ENCODE peak calls at places on chromosomes 12 and 14, in ten cellular contexts. V is Peyer's patch; P is fibroblast of the aortic adventitia; O is IMR-90; J is AG10803; E is coronary artery; D is fibroblast of lung; S is esophagus squamous epithelium; R is CD4-positive, alpha-beta T cell; A is foreskin fibroblast. G is an unnamed sample.
A peak's percentile ranks its signal among the peaks of the same experiment; 100 is the strongest.

GRCh38 chr14:91714805-91715204 is 17.1 kb downstream of the CATSPERB start:
- DNase-seq in V (no peak), P (no peak), O (no peak), J (no peak), E (no peak), D (no peak), S (no peak), R (no peak), A (no peak), G (no peak)

GRCh38 chr14:24634158-24634557 is at the start of gene GZMB:
- DNase-seq in V (no peak), P (no peak), O (peak; percentile 14), J (no peak), E (no peak), D (no peak), S (no peak), R (peak; percentile 4), A (no peak), G (peak; percentile 12)

GRCh38 chr12:46946137-46946536 is 120.3 kb upstream of the SLC38A4 start:
- DNase-seq in V (no peak), P (no peak), O (peak; percentile 95), J (peak; percentile 58), E (no peak), D (no peak), S (no peak), R (no peak), A (peak; percentile 82), G (peak; percentile 74)

GRCh38 chr12:43444940-43445564 is 107.0 kb downstream of the ADAMTS20 start:
- DNase-seq in V (no peak), P (peak; percentile 74), O (peak; percentile 59), J (peak; percentile 60), E (no peak), D (peak; percentile 72), S (no peak), R (peak; percentile 13), A (peak; percentile 77), G (peak; percentile 70)

GRCh38 chr14:21219561-21220111 is 49.6 kb downstream of the HNRNPC start:
- DNase-seq in V (no peak), P (no peak), O (no peak), J (peak; percentile 44), E (no peak), D (no peak), S (no peak), R (no peak), A (no peak), G (peak; percentile 38)

GRCh38 chr12:46217686-46218508 is 50.9 kb downstream of the SLC38A1 start:
- DNase-seq in V (no peak), P (no peak), O (no peak), J (no peak), E (no peak), D (no peak), S (no peak), R (peak; percentile 54), A (no peak), G (no peak)

GRCh38 chr14:72745546-72745945 is 148.4 kb downstream of the DPF3 start:
- DNase-seq in V (no peak), P (peak; percentile 95), O (peak; percentile 89), J (peak; percentile 86), E (no peak), D (peak; percentile 83), S (no peak), R (no peak), A (peak; percentile 94), G (peak; percentile 93)

GRCh38 chr14:39988939-39989338 is 556.7 kb upstream of the FBXO33 start:
- DNase-seq in V (no peak), P (peak; percentile 2), O (no peak), J (no peak), E (no peak), D (peak; percentile 0), S (no peak), R (no peak), A (peak; percentile 0), G (peak; percentile 51)

GRCh38 chr14:50319721-50320120 is 7.6 kb downstream of the DMAC2L start:
- DNase-seq in V (no peak), P (no peak), O (peak; percentile 33), J (no peak), E (no peak), D (peak; percentile 31), S (no peak), R (no peak), A (peak; percentile 30), G (peak; percentile 54)

GRCh38 chr12:9319842-9320173 is 111.6 kb upstream of the PZP start:
- DNase-seq in V (no peak), P (no peak), O (no peak), J (no peak), E (no peak), D (no peak), S (no peak), R (no peak), A (no peak), G (no peak)

GRCh38 chr12:9323144-9323681 is 115.0 kb upstream of the PZP start:
- DNase-seq in V (no peak), P (no peak), O (no peak), J (no peak), E (no peak), D (no peak), S (no peak), R (no peak), A (no peak), G (no peak)

GRCh38 chr12:9319044-9319841 is 111.0 kb upstream of the PZP start:
- DNase-seq in V (no peak), P (no peak), O (no peak), J (no peak), E (no peak), D (peak; percentile 30), S (no peak), R (no peak), A (peak; percentile 20), G (no peak)
- TF ChIP-seq CTCF in V (no peak), P (no peak), O (no peak), J (no peak), E (no peak), D (peak; percentile 55), S (peak; percentile 15), R (no peak), A (no peak), G (no peak)

GRCh38 chr12:2231956-2232355 is 179.2 kb downstream of the CACNA1C start:
- DNase-seq in V (no peak), P (no peak), O (no peak), J (peak; percentile 32), E (no peak), D (no peak), S (no peak), R (no peak), A (no peak), G (peak; percentile 64)

GRCh38 chr12:2231011-2231595 is 178.3 kb downstream of the CACNA1C start:
- DNase-seq in V (no peak), P (no peak), O (no peak), J (peak; percentile 61), E (no peak), D (no peak), S (no peak), R (no peak), A (peak; percentile 39), G (peak; percentile 28)

GRCh38 chr12:2227360-2227759 is 174.6 kb downstream of the CACNA1C start:
- DNase-seq in V (no peak), P (no peak), O (no peak), J (no peak), E (no peak), D (no peak), S (no peak), R (no peak), A (no peak), G (no peak)

GRCh38 chr12:2228535-2228934 is 175.7 kb downstream of the CACNA1C start:
- DNase-seq in V (no peak), P (no peak), O (no peak), J (no peak), E (no peak), D (no peak), S (no peak), R (no peak), A (no peak), G (no peak)

DNA sequence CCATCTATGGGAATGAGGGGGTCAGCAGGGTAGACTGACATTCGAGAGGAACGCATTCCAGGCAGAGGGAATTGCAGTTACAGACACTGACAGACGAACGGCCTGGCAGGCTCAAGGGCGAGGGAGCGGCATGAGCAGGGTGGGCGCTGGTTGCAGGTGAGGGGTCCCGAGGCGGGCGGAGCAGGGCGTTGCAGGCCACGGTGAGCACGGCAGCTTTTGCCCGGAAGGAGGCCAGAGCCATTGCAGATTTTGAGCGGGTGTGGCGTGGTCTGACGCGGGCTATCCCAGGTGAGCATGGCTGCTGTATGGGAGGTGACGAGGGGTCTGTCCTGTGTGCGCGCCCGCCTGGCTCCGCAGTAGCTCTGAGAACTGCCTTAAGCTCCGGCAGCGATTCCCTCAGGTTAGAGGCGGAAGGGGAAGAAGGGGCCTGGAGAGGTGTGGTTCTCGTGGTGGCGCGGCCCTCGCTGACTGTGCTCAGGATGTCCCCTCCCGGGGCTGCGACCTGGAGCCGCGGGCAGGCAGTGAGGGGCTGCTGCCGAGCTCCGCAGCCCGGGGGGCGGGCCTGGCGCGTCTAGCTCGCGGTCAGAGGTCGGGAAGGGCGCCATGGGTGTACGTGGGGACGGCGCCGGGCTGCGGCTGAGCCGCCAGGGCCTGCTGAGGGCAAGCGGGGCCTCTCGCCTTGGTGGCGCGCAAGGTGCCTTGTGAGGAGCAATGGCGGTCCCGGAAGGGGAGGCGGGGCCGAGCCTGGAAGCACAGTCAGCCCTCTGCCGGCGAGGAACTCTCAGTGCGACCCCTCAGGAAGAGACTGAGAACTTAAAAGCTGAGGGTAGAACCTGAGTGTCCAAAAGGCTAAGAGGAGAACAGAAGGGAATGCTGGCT is 177.1 kb downstream of the CACNA1C start:
- DNase-seq in V (no peak), P (no peak), O (no peak), J (no peak), E (no peak), D (no peak), S (no peak), R (no peak), A (no peak), G (no peak)
- TF ChIP-seq CTCF in V (no peak), P (no peak), O (no peak), J (no peak), E (no peak), D (no peak), S (no peak), R (no peak), A (no peak), G (no peak)

DNA sequence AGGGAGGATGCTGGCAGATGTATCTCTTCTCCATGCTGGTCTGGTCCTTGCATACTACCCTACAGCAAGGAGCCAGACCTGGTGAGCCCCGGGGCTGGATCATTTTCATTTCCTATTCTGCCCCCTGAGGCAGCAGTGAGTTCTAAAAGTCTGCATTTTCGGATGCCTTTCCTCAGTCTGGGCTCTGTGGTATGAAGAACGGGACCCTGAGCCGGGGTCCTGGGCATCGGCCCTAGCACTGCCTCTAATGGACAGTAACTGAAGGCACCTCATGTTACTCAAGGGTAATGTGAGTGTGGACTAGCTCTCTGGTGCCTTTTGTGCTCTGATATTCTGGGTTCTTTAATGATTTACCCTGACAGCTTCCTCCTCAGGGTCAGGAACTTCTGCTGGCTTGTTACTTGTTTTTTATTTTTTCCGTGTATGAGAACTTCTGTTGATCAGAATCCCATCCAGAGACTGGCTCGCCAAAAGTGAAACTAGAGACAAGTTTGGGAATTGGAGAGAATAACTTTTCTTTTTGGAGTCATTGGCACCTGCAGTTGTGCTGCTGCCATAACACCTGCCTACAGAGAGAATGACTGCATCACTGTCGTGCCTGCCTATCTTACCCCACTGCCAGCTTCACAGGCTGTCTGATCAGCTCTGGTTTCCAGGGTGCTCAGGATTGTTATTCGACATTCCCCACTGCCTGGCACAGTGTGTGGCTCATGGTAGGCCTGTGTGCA is 62.3 kb downstream of the SUSD6 start:
- DNase-seq in V (no peak), P (no peak), O (no peak), J (no peak), E (no peak), D (no peak), S (no peak), R (no peak), A (no peak), G (no peak)
- TF ChIP-seq CTCF in V (no peak), P (no peak), O (no peak), J (no peak), E (no peak), D (no peak), S (no peak), R (no peak), A (no peak), G (no peak)

GRCh38 chr12:53221203-53222076 is 10.6 kb downstream of the RARG start:
- DNase-seq in V (peak; percentile 84), P (peak; percentile 44), O (peak; percentile 51), J (peak; percentile 56), E (peak; percentile 87), D (peak; percentile 61), S (no peak), R (no peak), A (peak; percentile 85), G (peak; percentile 30)
- TF ChIP-seq CTCF in V (no peak), P (no peak), O (peak; percentile 11), J (peak; percentile 23), E (no peak), D (peak; percentile 4), S (peak; percentile 18), R (no peak), A (no peak), G (no peak)

G was measured in fibroblast of mammary gland.